ENCODE peak calls at places on chromosomes 2 and 18, in seven cellular contexts. One of them, this sample, is unnamed.

GRCh38 chr2:237581751-237582746 is 8.5 kb downstream of the RAB17 start:
- DNase-seq in fibroblast of mammary gland: peak
- DNase-seq in NCI-H460: no peak
- DNase-seq in kidney tubule cell: peak
- DNase-seq in activated T-cell treated with anti-CD3 and anti-CD28 coated beads, Interleukin-2, amount 50 U/mL, for 72 hours: peak
- DNase-seq in MV-4-11: peak
- DNase-seq in fibroblast of pulmonary artery: peak
- DNase-seq in this sample: no peak

GRCh38 chr18:59057969-59058368 is 81.7 kb upstream of the SEC11C start:
- DNase-seq in fibroblast of pulmonary artery: peak
- DNase-seq in fibroblast of mammary gland: peak
- DNase-seq in MV-4-11: no peak
- DNase-seq in activated T-cell treated with anti-CD3 and anti-CD28 coated beads, Interleukin-2, amount 50 U/mL, for 72 hours: no peak
- DNase-seq in kidney tubule cell: no peak
- DNase-seq in NCI-H460: no peak
- DNase-seq in this sample: no peak

GRCh38 chr18:28576941-28577340 is 400.0 kb upstream of the CDH2 start:
- DNase-seq in kidney tubule cell: no peak
- DNase-seq in fibroblast of pulmonary artery: peak
- DNase-seq in fibroblast of mammary gland: peak
- DNase-seq in MV-4-11: no peak
- DNase-seq in NCI-H460: no peak
- DNase-seq in activated T-cell treated with anti-CD3 and anti-CD28 coated beads, Interleukin-2, amount 50 U/mL, for 72 hours: no peak
- DNase-seq in this sample: no peak

GRCh38 chr2:221791840-221792239 is 219.7 kb upstream of the EPHA4 start:
- DNase-seq in fibroblast of mammary gland: peak
- DNase-seq in kidney tubule cell: peak
- DNase-seq in activated T-cell treated with anti-CD3 and anti-CD28 coated beads, Interleukin-2, amount 50 U/mL, for 72 hours: no peak
- DNase-seq in NCI-H460: no peak
- DNase-seq in fibroblast of pulmonary artery: peak
- DNase-seq in MV-4-11: no peak
- DNase-seq in this sample: peak

GRCh38 chr2:218069606-218070300 is 700 bp downstream of the RUFY4 start:
- DNase-seq in activated T-cell treated with anti-CD3 and anti-CD28 coated beads, Interleukin-2, amount 50 U/mL, for 72 hours: no peak
- DNase-seq in NCI-H460: no peak
- DNase-seq in kidney tubule cell: no peak
- DNase-seq in MV-4-11: no peak
- DNase-seq in fibroblast of mammary gland: no peak
- DNase-seq in fibroblast of pulmonary artery: no peak
- DNase-seq in this sample: no peak

GRCh38 chr2:29397039-29397438 is 281.8 kb downstream of the CLIP4 start:
- DNase-seq in fibroblast of mammary gland: no peak
- DNase-seq in activated T-cell treated with anti-CD3 and anti-CD28 coated beads, Interleukin-2, amount 50 U/mL, for 72 hours: no peak
- DNase-seq in MV-4-11: no peak
- DNase-seq in kidney tubule cell: no peak
- DNase-seq in NCI-H460: no peak
- DNase-seq in fibroblast of pulmonary artery: no peak
- DNase-seq in this sample: no peak

GRCh38 chr2:81747481-81748070 is 1443.0 kb upstream of the LRRTM1 start:
- DNase-seq in kidney tubule cell: no peak
- DNase-seq in fibroblast of mammary gland: no peak
- DNase-seq in MV-4-11: no peak
- DNase-seq in NCI-H460: no peak
- DNase-seq in fibroblast of pulmonary artery: no peak
- DNase-seq in activated T-cell treated with anti-CD3 and anti-CD28 coated beads, Interleukin-2, amount 50 U/mL, for 72 hours: no peak
- DNase-seq in this sample: no peak

GRCh38 chr2:226800941-226801784 is 1.5 kb upstream of the IRS1 start:
- DNase-seq in kidney tubule cell: peak
- DNase-seq in activated T-cell treated with anti-CD3 and anti-CD28 coated beads, Interleukin-2, amount 50 U/mL, for 72 hours: peak
- DNase-seq in fibroblast of pulmonary artery: peak
- DNase-seq in fibroblast of mammary gland: peak
- DNase-seq in MV-4-11: no peak
- DNase-seq in NCI-H460: peak
- DNase-seq in this sample: no peak

GRCh38 chr2:171523339-171523931 is 1.2 kb downstream of the CYBRD1 start:
- DNase-seq in MV-4-11: peak
- DNase-seq in kidney tubule cell: peak
- DNase-seq in fibroblast of mammary gland: peak
- DNase-seq in activated T-cell treated with anti-CD3 and anti-CD28 coated beads, Interleukin-2, amount 50 U/mL, for 72 hours: peak
- DNase-seq in NCI-H460: peak
- DNase-seq in fibroblast of pulmonary artery: peak
- DNase-seq in this sample: peak

GRCh38 chr2:10931710-10932255 is 20.0 kb downstream of the KCNF1 start:
- DNase-seq in fibroblast of mammary gland: peak
- DNase-seq in MV-4-11: no peak
- DNase-seq in fibroblast of pulmonary artery: peak
- DNase-seq in NCI-H460: no peak
- DNase-seq in activated T-cell treated with anti-CD3 and anti-CD28 coated beads, Interleukin-2, amount 50 U/mL, for 72 hours: no peak
- DNase-seq in kidney tubule cell: peak
- DNase-seq in this sample: peak

GRCh38 chr2:53028259-53028658 is 739.3 kb upstream of the CHAC2 start:
- DNase-seq in NCI-H460: peak
- DNase-seq in kidney tubule cell: peak
- DNase-seq in MV-4-11: no peak
- DNase-seq in activated T-cell treated with anti-CD3 and anti-CD28 coated beads, Interleukin-2, amount 50 U/mL, for 72 hours: no peak
- DNase-seq in fibroblast of mammary gland: peak
- DNase-seq in fibroblast of pulmonary artery: peak
- DNase-seq in this sample: no peak

GRCh38 chr2:206158563-206159345 is 490 bp downstream of the NDUFS1 start:
- DNase-seq in NCI-H460: no peak
- DNase-seq in fibroblast of mammary gland: peak
- DNase-seq in kidney tubule cell: peak
- DNase-seq in MV-4-11: no peak
- DNase-seq in fibroblast of pulmonary artery: peak
- DNase-seq in activated T-cell treated with anti-CD3 and anti-CD28 coated beads, Interleukin-2, amount 50 U/mL, for 72 hours: no peak
- DNase-seq in this sample: peak

GRCh38 chr2:55949613-55950012 is 26.0 kb upstream of the EFEMP1 start:
- DNase-seq in MV-4-11: no peak
- DNase-seq in fibroblast of mammary gland: peak
- DNase-seq in kidney tubule cell: no peak
- DNase-seq in NCI-H460: no peak
- DNase-seq in activated T-cell treated with anti-CD3 and anti-CD28 coated beads, Interleukin-2, amount 50 U/mL, for 72 hours: no peak
- DNase-seq in fibroblast of pulmonary artery: no peak
- DNase-seq in this sample: peak

GRCh38 chr2:28681216-28681981 is 70.2 kb upstream of the PPP1CB start:
- DNase-seq in MV-4-11: no peak
- DNase-seq in fibroblast of mammary gland: peak
- DNase-seq in kidney tubule cell: peak
- DNase-seq in NCI-H460: no peak
- DNase-seq in activated T-cell treated with anti-CD3 and anti-CD28 coated beads, Interleukin-2, amount 50 U/mL, for 72 hours: peak
- DNase-seq in fibroblast of pulmonary artery: peak
- DNase-seq in this sample: peak

GRCh38 chr18:50880108-50880465 is 1.2 kb downstream of the ME2 start:
- DNase-seq in MV-4-11: no peak
- DNase-seq in activated T-cell treated with anti-CD3 and anti-CD28 coated beads, Interleukin-2, amount 50 U/mL, for 72 hours: no peak
- DNase-seq in fibroblast of pulmonary artery: no peak
- DNase-seq in NCI-H460: no peak
- DNase-seq in kidney tubule cell: no peak
- DNase-seq in fibroblast of mammary gland: no peak
- DNase-seq in this sample: no peak

GRCh38 chr18:741931-742512 is 29.6 kb upstream of the ENOSF1 start:
- DNase-seq in fibroblast of mammary gland: peak
- DNase-seq in kidney tubule cell: peak
- DNase-seq in NCI-H460: peak
- DNase-seq in MV-4-11: peak
- DNase-seq in activated T-cell treated with anti-CD3 and anti-CD28 coated beads, Interleukin-2, amount 50 U/mL, for 72 hours: no peak
- DNase-seq in fibroblast of pulmonary artery: peak
- DNase-seq in this sample: peak

GRCh38 chr18:47557160-47557559 is 305.7 kb upstream of the SKOR2 start:
- DNase-seq in kidney tubule cell: no peak
- DNase-seq in activated T-cell treated with anti-CD3 and anti-CD28 coated beads, Interleukin-2, amount 50 U/mL, for 72 hours: no peak
- DNase-seq in fibroblast of mammary gland: no peak
- DNase-seq in NCI-H460: no peak
- DNase-seq in fibroblast of pulmonary artery: no peak
- DNase-seq in MV-4-11: no peak
- DNase-seq in this sample: no peak

GRCh38 chr18:13831864-13832508 is 8.0 kb downstream of the MC5R start:
- DNase-seq in kidney tubule cell: peak
- DNase-seq in NCI-H460: peak
- DNase-seq in MV-4-11: no peak
- DNase-seq in fibroblast of mammary gland: peak
- DNase-seq in fibroblast of pulmonary artery: no peak
- DNase-seq in activated T-cell treated with anti-CD3 and anti-CD28 coated beads, Interleukin-2, amount 50 U/mL, for 72 hours: no peak
- DNase-seq in this sample: no peak

GRCh38 chr2:132720393-132720792 is 50.4 kb upstream of the LYPD1 start:
- DNase-seq in NCI-H460: no peak
- DNase-seq in fibroblast of pulmonary artery: no peak
- DNase-seq in fibroblast of mammary gland: no peak
- DNase-seq in MV-4-11: no peak
- DNase-seq in kidney tubule cell: no peak
- DNase-seq in activated T-cell treated with anti-CD3 and anti-CD28 coated beads, Interleukin-2, amount 50 U/mL, for 72 hours: no peak
- DNase-seq in this sample: no peak

GRCh38 chr2:235769046-235769445 is 275.2 kb downstream of the AGAP1 start:
- DNase-seq in NCI-H460: no peak
- DNase-seq in fibroblast of mammary gland: no peak
- DNase-seq in MV-4-11: no peak
- DNase-seq in activated T-cell treated with anti-CD3 and anti-CD28 coated beads, Interleukin-2, amount 50 U/mL, for 72 hours: no peak
- DNase-seq in kidney tubule cell: peak
- DNase-seq in fibroblast of pulmonary artery: no peak
- DNase-seq in this sample: no peak

GRCh38 chr2:239165206-239165831 is 235.5 kb downstream of the HDAC4 start:
- DNase-seq in fibroblast of pulmonary artery: no peak
- DNase-seq in fibroblast of mammary gland: no peak
- DNase-seq in NCI-H460: no peak
- DNase-seq in MV-4-11: no peak
- DNase-seq in kidney tubule cell: no peak
- DNase-seq in activated T-cell treated with anti-CD3 and anti-CD28 coated beads, Interleukin-2, amount 50 U/mL, for 72 hours: no peak
- DNase-seq in this sample: no peak

GRCh38 chr2:218325566-218326160 is 31.0 kb upstream of the CATIP start:
- DNase-seq in MV-4-11: no peak
- DNase-seq in NCI-H460: no peak
- DNase-seq in kidney tubule cell: no peak
- DNase-seq in activated T-cell treated with anti-CD3 and anti-CD28 coated beads, Interleukin-2, amount 50 U/mL, for 72 hours: no peak
- DNase-seq in fibroblast of pulmonary artery: no peak
- DNase-seq in fibroblast of mammary gland: no peak
- DNase-seq in this sample: no peak

GRCh38 chr2:218282173-218282991 is 9.9 kb downstream of the TMBIM1 start:
- DNase-seq in NCI-H460: no peak
- DNase-seq in fibroblast of pulmonary artery: no peak
- DNase-seq in MV-4-11: no peak
- DNase-seq in fibroblast of mammary gland: peak
- DNase-seq in kidney tubule cell: peak
- DNase-seq in activated T-cell treated with anti-CD3 and anti-CD28 coated beads, Interleukin-2, amount 50 U/mL, for 72 hours: no peak
- DNase-seq in this sample: peak

GRCh38 chr2:241508240-241508509 is 209 bp downstream of the STK25 start:
- DNase-seq in kidney tubule cell: no peak
- DNase-seq in MV-4-11: no peak
- DNase-seq in NCI-H460: no peak
- DNase-seq in fibroblast of mammary gland: no peak
- DNase-seq in fibroblast of pulmonary artery: no peak
- DNase-seq in activated T-cell treated with anti-CD3 and anti-CD28 coated beads, Interleukin-2, amount 50 U/mL, for 72 hours: no peak
- DNase-seq in this sample: no peak

GRCh38 chr2:190781604-190782198 is 98.9 kb upstream of the GLS start:
- DNase-seq in activated T-cell treated with anti-CD3 and anti-CD28 coated beads, Interleukin-2, amount 50 U/mL, for 72 hours: peak
- DNase-seq in MV-4-11: peak
- DNase-seq in fibroblast of pulmonary artery: peak
- DNase-seq in NCI-H460: peak
- DNase-seq in fibroblast of mammary gland: peak
- DNase-seq in kidney tubule cell: peak
- DNase-seq in this sample: peak

GRCh38 chr2:174902491-174903242 is 102.5 kb downstream of the CHN1 start:
- DNase-seq in NCI-H460: no peak
- DNase-seq in activated T-cell treated with anti-CD3 and anti-CD28 coated beads, Interleukin-2, amount 50 U/mL, for 72 hours: no peak
- DNase-seq in kidney tubule cell: no peak
- DNase-seq in MV-4-11: no peak
- DNase-seq in fibroblast of mammary gland: peak
- DNase-seq in fibroblast of pulmonary artery: peak
- DNase-seq in this sample: no peak

GRCh38 chr2:208999911-209000310 is 423.9 kb upstream of the MAP2 start:
- DNase-seq in fibroblast of pulmonary artery: no peak
- DNase-seq in fibroblast of mammary gland: no peak
- DNase-seq in activated T-cell treated with anti-CD3 and anti-CD28 coated beads, Interleukin-2, amount 50 U/mL, for 72 hours: no peak
- DNase-seq in MV-4-11: no peak
- DNase-seq in kidney tubule cell: no peak
- DNase-seq in NCI-H460: no peak
- DNase-seq in this sample: no peak

GRCh38 chr2:26475037-26475436 is 2.9 kb downstream of the OTOF start:
- DNase-seq in fibroblast of mammary gland: no peak
- DNase-seq in MV-4-11: no peak
- DNase-seq in NCI-H460: no peak
- DNase-seq in kidney tubule cell: no peak
- DNase-seq in fibroblast of pulmonary artery: no peak
- DNase-seq in activated T-cell treated with anti-CD3 and anti-CD28 coated beads, Interleukin-2, amount 50 U/mL, for 72 hours: no peak
- DNase-seq in this sample: no peak

GRCh38 chr18:25229080-25229479 is 122.9 kb downstream of the ZNF521 start:
- DNase-seq in fibroblast of mammary gland: peak
- DNase-seq in fibroblast of pulmonary artery: peak
- DNase-seq in kidney tubule cell: no peak
- DNase-seq in MV-4-11: no peak
- DNase-seq in activated T-cell treated with anti-CD3 and anti-CD28 coated beads, Interleukin-2, amount 50 U/mL, for 72 hours: no peak
- DNase-seq in NCI-H460: no peak
- DNase-seq in this sample: no peak

GRCh38 chr18:63096327-63096874 is 223.2 kb downstream of the BCL2 start:
- DNase-seq in fibroblast of pulmonary artery: no peak
- DNase-seq in fibroblast of mammary gland: no peak
- DNase-seq in NCI-H460: no peak
- DNase-seq in kidney tubule cell: no peak
- DNase-seq in MV-4-11: no peak
- DNase-seq in activated T-cell treated with anti-CD3 and anti-CD28 coated beads, Interleukin-2, amount 50 U/mL, for 72 hours: no peak
- DNase-seq in this sample: no peak

GRCh38 chr2:236565879-236566402 is 3.7 kb upstream of the ACKR3 start:
- DNase-seq in activated T-cell treated with anti-CD3 and anti-CD28 coated beads, Interleukin-2, amount 50 U/mL, for 72 hours: no peak
- DNase-seq in MV-4-11: no peak
- DNase-seq in NCI-H460: no peak
- DNase-seq in kidney tubule cell: no peak
- DNase-seq in fibroblast of mammary gland: no peak
- DNase-seq in fibroblast of pulmonary artery: no peak
- DNase-seq in this sample: no peak

GRCh38 chr2:32425719-32426141 is 68.9 kb downstream of the BIRC6 start:
- DNase-seq in NCI-H460: no peak
- DNase-seq in MV-4-11: peak
- DNase-seq in activated T-cell treated with anti-CD3 and anti-CD28 coated beads, Interleukin-2, amount 50 U/mL, for 72 hours: no peak
- DNase-seq in fibroblast of mammary gland: peak
- DNase-seq in fibroblast of pulmonary artery: peak
- DNase-seq in kidney tubule cell: peak
- DNase-seq in this sample: no peak

GRCh38 chr2:205543937-205544702 is 138.2 kb upstream of the NRP2 start:
- DNase-seq in NCI-H460: no peak
- DNase-seq in MV-4-11: no peak
- DNase-seq in fibroblast of mammary gland: no peak
- DNase-seq in fibroblast of pulmonary artery: peak
- DNase-seq in kidney tubule cell: peak
- DNase-seq in activated T-cell treated with anti-CD3 and anti-CD28 coated beads, Interleukin-2, amount 50 U/mL, for 72 hours: no peak
- DNase-seq in this sample: no peak

GRCh38 chr2:191401287-191401686 is 156.1 kb downstream of the MYO1B start:
- DNase-seq in MV-4-11: no peak
- DNase-seq in NCI-H460: no peak
- DNase-seq in activated T-cell treated with anti-CD3 and anti-CD28 coated beads, Interleukin-2, amount 50 U/mL, for 72 hours: no peak
- DNase-seq in fibroblast of pulmonary artery: peak
- DNase-seq in fibroblast of mammary gland: peak
- DNase-seq in kidney tubule cell: peak
- DNase-seq in this sample: no peak

GRCh38 chr2:68832161-68832869 is 38.9 kb downstream of the BMP10 start:
- DNase-seq in activated T-cell treated with anti-CD3 and anti-CD28 coated beads, Interleukin-2, amount 50 U/mL, for 72 hours: peak
- DNase-seq in kidney tubule cell: peak
- DNase-seq in fibroblast of mammary gland: peak
- DNase-seq in NCI-H460: peak
- DNase-seq in MV-4-11: peak
- DNase-seq in fibroblast of pulmonary artery: peak
- DNase-seq in this sample: peak